ENCODE peak calls at places on chromosomes 16 and 17, in seven cellular contexts. T, P, U, V, H, B and J are unnamed samples. For H3K4me1, the result is how much of the 10 kb centered on the place peaks cover.

GRCh38 chr16:35305476-35305875 is 1846.1 kb downstream of the TP53TG3F start:
- DNase-seq in T (no peak), P (no peak), U (no peak), V (no peak), H (peak), B (no peak), J (peak)

GRCh38 chr16:66474750-66475199 is 47.7 kb downstream of the BEAN1 start:
- DNase-seq in T (no peak), P (peak), U (no peak), V (peak), H (no peak), B (no peak), J (no peak)

GRCh38 chr16:84088695-84089395 is 27.9 kb downstream of the MBTPS1 start:
- DNase-seq in T (no peak), P (no peak), U (no peak), V (peak), H (no peak), B (peak), J (no peak)

GRCh38 chr16:66988197-66988788 is at the start of gene CES4A:
- DNase-seq in T (no peak), P (no peak), U (peak), V (no peak), H (peak), B (peak), J (peak)

GRCh38 chr17:72683506-72684404 is 408.7 kb downstream of the SLC39A11 start:
- DNase-seq in T (no peak), P (peak), U (peak), V (no peak), H (peak), B (peak), J (peak)

GRCh38 chr17:72338847-72339790 is 218.3 kb downstream of the SOX9 start:
- DNase-seq in T (no peak), P (peak), U (peak), V (no peak), H (peak), B (peak), J (no peak)

GRCh38 chr17:69404398-69404797 is 10.1 kb upstream of the MAP2K6 start:
- DNase-seq in T (no peak), P (peak), U (no peak), V (no peak), H (no peak), B (peak), J (no peak)

GRCh38 chr17:37094391-37094790 is 145.6 kb downstream of the AATF start:
- DNase-seq in T (no peak), P (no peak), U (no peak), V (no peak), H (no peak), B (no peak), J (no peak)

GRCh38 chr17:76726231-76726765 is at the start of gene JMJD6:
- DNase-seq in T (peak), P (peak), U (peak), V (peak), H (peak), B (peak), J (peak)

GRCh38 chr16:57245472-57246113 is 534 bp downstream of the ARL2BP start:
- DNase-seq in T (peak), P (no peak), U (no peak), V (peak), H (peak), B (peak), J (no peak)

GRCh38 chr17:19508327-19508867 is 25.3 kb upstream of the SLC47A1 start:
- DNase-seq in T (peak), P (no peak), U (no peak), V (no peak), H (no peak), B (no peak), J (no peak)

GRCh38 chr17:16283705-16284104 is 66.7 kb downstream of the PIGL start:
- DNase-seq in T (no peak), P (no peak), U (peak), V (no peak), H (no peak), B (peak), J (no peak)

GRCh38 chr17:38719284-38719942 is 10.7 kb upstream of the CISD3 start:
- DNase-seq in T (peak), P (no peak), U (no peak), V (no peak), H (no peak), B (no peak), J (no peak)

GRCh38 chr17:81165246-81166032 is at the start of gene PVALEF:
- DNase-seq in T (peak), P (no peak), U (no peak), V (no peak), H (no peak), B (peak), J (no peak)

GRCh38 chr17:81002409-81003361 is 11.0 kb downstream of the CHMP6 start:
- DNase-seq in T (no peak), P (no peak), U (peak), V (no peak), H (peak), B (peak), J (no peak)

GRCh38 chr17:47732399-47733046 is 513 bp upstream of the TBX21 start:
- DNase-seq in T (peak), P (no peak), U (no peak), V (no peak), H (no peak), B (no peak), J (no peak)

GRCh38 chr17:78390241-78391050 is 12.0 kb downstream of the PGS1 start:
- DNase-seq in T (peak), P (no peak), U (peak), V (no peak), H (no peak), B (peak), J (no peak)

GRCh38 chr16:22424161-22424937 is 49.9 kb upstream of the CDR2 start:
- DNase-seq in T (no peak), P (no peak), U (peak), V (no peak), H (no peak), B (peak), J (no peak)

GRCh38 chr17:47694818-47695663 is 1.1 kb downstream of the TBKBP1 start:
- DNase-seq in T (peak), P (no peak), U (peak), V (no peak), H (no peak), B (peak), J (no peak)

GRCh38 chr17:66272699-66273390 is 29.6 kb upstream of the PRKCA start:
- DNase-seq in T (no peak), P (peak), U (peak), V (no peak), H (peak), B (peak), J (no peak)

GRCh38 chr16:78973041-78973440 is 627.5 kb downstream of the MAF start:
- DNase-seq in T (no peak), P (no peak), U (no peak), V (no peak), H (no peak), B (no peak), J (no peak)

GRCh38 chr16:55012362-55012761 is 81.7 kb downstream of the IRX5 start:
- DNase-seq in T (no peak), P (no peak), U (no peak), V (no peak), H (no peak), B (no peak), J (no peak)

GRCh38 chr16:46783800-46784199 is 35.7 kb upstream of the MYLK3 start:
- DNase-seq in T (no peak), P (no peak), U (no peak), V (no peak), H (no peak), B (peak), J (no peak)

GRCh38 chr16:54148974-54149373 is 137.6 kb downstream of the IRX3 start:
- DNase-seq in T (no peak), P (no peak), U (no peak), V (no peak), H (no peak), B (no peak), J (no peak)

GRCh38 chr17:6677158-6677831 is 25.7 kb downstream of the C17orf100 start:
- DNase-seq in T (no peak), P (no peak), U (peak), V (peak), H (peak), B (peak), J (no peak)

GRCh38 chr17:6526362-6527152 is 29.8 kb downstream of the PITPNM3 start:
- DNase-seq in T (peak), P (no peak), U (no peak), V (no peak), H (no peak), B (peak), J (no peak)

GRCh38 chr16:4536391-4537106 is 2.0 kb downstream of the CDIP1 start:
- DNase-seq in T (no peak), P (no peak), U (no peak), V (no peak), H (no peak), B (no peak), J (no peak)

GRCh38 chr16:4537376-4538066 is 1.1 kb downstream of the CDIP1 start:
- DNase-seq in T (peak), P (no peak), U (no peak), V (no peak), H (peak), B (peak), J (no peak)

GRCh38 chr16:4538386-4539235 is at the start of gene CDIP1:
- DNase-seq in T (peak), P (peak), U (peak), V (peak), H (peak), B (peak), J (peak)

GRCh38 chr16:4539716-4540284 is 1.2 kb upstream of the CDIP1 start:
- DNase-seq in T (no peak), P (no peak), U (no peak), V (no peak), H (no peak), B (no peak), J (no peak)

GRCh38 chr16:4538067-4538385 is 547 bp downstream of the CDIP1 start:
- DNase-seq in T (no peak), P (no peak), U (no peak), V (no peak), H (no peak), B (peak), J (no peak)
- TF ChIP-seq EZH2 in T (no peak), P (no peak), U (no peak), V (no peak), H (no peak), B (no peak), J (no peak)

GRCh38 chr16:82917886-82918595 is 291.3 kb downstream of the CDH13 start:
- DNase-seq in T (no peak), P (no peak), U (no peak), V (no peak), H (no peak), B (no peak), J (no peak)

DNA sequence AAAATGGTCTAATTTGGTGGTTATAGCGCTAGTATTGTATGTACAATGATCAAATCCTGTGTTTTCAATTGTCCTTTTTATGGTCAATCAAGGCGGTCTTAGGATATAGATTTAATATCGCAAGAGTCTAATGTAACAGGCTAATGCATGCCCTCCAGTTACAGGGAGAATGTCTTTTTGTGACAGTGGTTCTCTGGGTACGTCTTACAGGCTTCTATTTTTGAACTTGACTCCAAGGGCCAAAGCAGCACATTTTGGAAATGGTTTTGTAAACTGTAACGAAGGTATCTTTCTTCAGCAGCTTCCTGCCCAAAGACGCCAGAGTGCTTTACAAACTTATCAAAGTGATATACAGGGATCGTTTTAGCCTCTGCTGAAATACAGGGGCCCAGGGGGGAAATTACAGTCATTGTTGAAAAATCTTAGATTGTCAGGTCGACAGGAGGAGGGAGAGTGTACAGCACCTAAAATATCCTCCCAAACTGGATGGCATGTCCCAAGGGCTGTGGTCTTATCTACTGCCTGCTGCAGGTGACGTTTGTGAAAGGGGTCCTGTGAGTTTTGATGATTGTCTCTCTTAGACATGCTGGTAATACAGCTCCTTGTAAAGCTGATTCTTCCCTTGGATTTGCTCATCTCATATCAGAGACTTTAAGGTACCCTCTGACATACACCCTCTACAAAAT is 288.5 kb downstream of the CDH13 start:
- DNase-seq in T (no peak), P (no peak), U (no peak), V (no peak), H (no peak), B (no peak), J (no peak)
- H3K4me1 ChIP-seq in T (under half), P (under half), U (under half), V (under half), H (under half), B (under half), J (under half)

GRCh38 chr17:74840989-74841666 is 18.6 kb downstream of the GRIN2C start:
- DNase-seq in T (peak), P (no peak), U (no peak), V (no peak), H (peak), B (peak), J (no peak)
- H3K4me2 ChIP-seq in T (peak), P (no peak), U (no peak), V (no peak), H (no peak), B (peak), J (no peak)

GRCh38 chr17:79563237-79564013 is 47.4 kb downstream of the RBFOX3 start:
- DNase-seq in T (no peak), P (no peak), U (peak), V (no peak), H (peak), B (peak), J (no peak)
- TF ChIP-seq EZH2 in T (no peak), P (no peak), U (no peak), V (no peak), H (no peak), B (no peak), J (no peak)

GRCh38 chr16:31130899-31131298 is 4.6 kb downstream of the PRSS8 start:
- DNase-seq in T (peak), P (peak), U (no peak), V (no peak), H (peak), B (no peak), J (no peak)
- H3K4me1 ChIP-seq in T (under half), P (half or more), U (under half), V (under half), H (half or more), B (under half), J (under half)

GRCh38 chr16:19885456-19886060 is 910 bp upstream of the GPRC5B start:
- DNase-seq in T (peak), P (no peak), U (no peak), V (no peak), H (no peak), B (no peak), J (no peak)

GRCh38 chr16:19888834-19889233 is 4.2 kb upstream of the GPRC5B start:
- DNase-seq in T (no peak), P (no peak), U (no peak), V (no peak), H (no peak), B (no peak), J (no peak)

GRCh38 chr16:19884021-19884485 is 595 bp downstream of the GPRC5B start:
- DNase-seq in T (peak), P (no peak), U (no peak), V (no peak), H (no peak), B (peak), J (no peak)

GRCh38 chr16:19884611-19885455 is at the start of gene GPRC5B:
- DNase-seq in T (peak), P (no peak), U (peak), V (peak), H (no peak), B (peak), J (no peak)

DNA sequence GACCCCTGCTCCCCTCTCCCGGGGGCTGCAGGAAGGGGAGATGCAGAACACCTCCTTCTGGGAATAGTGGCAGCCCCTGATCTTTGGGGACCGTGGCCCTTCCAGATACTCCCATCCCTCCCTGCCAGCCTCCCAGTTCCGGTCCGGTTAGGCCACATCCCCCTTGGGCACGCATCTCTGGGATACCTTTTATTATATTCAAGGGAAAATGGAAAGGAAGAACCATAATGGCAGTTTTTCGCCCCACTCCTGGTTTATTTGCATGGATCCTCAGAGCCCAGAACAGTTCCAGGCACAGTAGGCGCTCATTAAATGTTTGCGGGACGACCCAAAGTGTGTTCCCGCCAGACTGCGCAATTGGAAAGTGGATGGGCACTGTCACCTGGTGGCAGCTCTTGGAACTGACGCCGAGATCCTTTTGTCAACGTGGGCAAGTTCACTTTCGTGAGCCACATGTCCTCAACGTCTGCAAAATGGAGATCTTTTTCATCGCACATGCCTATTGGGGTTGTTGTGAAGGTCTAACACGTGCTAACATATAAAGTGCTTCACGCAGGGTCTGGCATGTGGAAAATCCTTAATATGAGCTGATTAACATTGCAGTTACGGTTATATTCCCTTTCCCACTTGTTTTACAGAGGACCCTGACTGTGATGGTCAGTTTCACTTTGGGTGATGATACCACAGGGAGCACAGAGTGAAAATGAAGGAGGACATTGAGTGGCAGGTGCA is 1.6 kb upstream of the GPRC5B start:
- DNase-seq in T (peak), P (peak), U (peak), V (peak), H (peak), B (peak), J (no peak)
- H3K4me2 ChIP-seq in T (no peak), P (peak), U (peak), V (peak), H (peak), B (peak), J (peak)

DNA sequence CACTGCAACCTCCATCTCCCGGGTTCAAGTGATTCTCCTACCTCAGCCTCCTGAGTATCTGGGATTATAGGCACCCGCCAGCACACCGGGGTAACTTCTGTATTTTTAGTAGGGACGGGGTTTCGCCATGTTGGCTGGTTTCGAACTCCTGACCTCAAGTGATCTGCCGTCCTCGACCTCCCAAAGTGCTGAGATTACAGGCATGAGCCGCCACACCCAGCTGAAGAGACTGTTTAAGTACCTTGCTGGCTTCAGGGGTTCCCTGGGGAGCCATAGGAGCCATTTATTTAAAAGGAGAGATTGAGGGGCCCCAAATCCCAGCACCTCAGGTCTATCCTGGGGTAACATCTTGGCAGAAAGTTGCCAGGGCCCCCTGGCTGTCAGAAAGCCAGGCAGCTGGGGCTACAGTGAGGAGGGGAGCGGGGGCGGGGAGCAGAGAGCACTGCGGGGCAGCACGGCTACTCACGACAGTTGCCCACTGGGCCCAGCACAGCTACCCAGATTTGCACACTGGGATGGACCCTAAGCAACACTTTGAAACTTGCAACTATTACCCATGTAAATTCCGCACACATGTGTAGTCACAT is 1.6 kb downstream of the SNAI3 start:
- DNase-seq in T (no peak), P (no peak), U (no peak), V (no peak), H (no peak), B (no peak), J (no peak)
- TF ChIP-seq EZH2 in T (no peak), P (no peak), U (no peak), V (no peak), H (no peak), B (no peak), J (no peak)

GRCh38 chr16:1532771-1533170 is 695 bp upstream of the TMEM204 start:
- DNase-seq in T (no peak), P (no peak), U (no peak), V (no peak), H (no peak), B (peak), J (no peak)

GRCh38 chr16:1535391-1536291 is 2.2 kb downstream of the TMEM204 start:
- DNase-seq in T (peak), P (no peak), U (no peak), V (no peak), H (no peak), B (peak), J (no peak)

GRCh38 chr16:1532081-1532760 is 1.2 kb upstream of the TMEM204 start:
- DNase-seq in T (no peak), P (no peak), U (no peak), V (no peak), H (no peak), B (peak), J (no peak)

GRCh38 chr16:1533443-1533951 is at the start of gene TMEM204:
- DNase-seq in T (peak), P (no peak), U (no peak), V (no peak), H (no peak), B (peak), J (no peak)

DNA sequence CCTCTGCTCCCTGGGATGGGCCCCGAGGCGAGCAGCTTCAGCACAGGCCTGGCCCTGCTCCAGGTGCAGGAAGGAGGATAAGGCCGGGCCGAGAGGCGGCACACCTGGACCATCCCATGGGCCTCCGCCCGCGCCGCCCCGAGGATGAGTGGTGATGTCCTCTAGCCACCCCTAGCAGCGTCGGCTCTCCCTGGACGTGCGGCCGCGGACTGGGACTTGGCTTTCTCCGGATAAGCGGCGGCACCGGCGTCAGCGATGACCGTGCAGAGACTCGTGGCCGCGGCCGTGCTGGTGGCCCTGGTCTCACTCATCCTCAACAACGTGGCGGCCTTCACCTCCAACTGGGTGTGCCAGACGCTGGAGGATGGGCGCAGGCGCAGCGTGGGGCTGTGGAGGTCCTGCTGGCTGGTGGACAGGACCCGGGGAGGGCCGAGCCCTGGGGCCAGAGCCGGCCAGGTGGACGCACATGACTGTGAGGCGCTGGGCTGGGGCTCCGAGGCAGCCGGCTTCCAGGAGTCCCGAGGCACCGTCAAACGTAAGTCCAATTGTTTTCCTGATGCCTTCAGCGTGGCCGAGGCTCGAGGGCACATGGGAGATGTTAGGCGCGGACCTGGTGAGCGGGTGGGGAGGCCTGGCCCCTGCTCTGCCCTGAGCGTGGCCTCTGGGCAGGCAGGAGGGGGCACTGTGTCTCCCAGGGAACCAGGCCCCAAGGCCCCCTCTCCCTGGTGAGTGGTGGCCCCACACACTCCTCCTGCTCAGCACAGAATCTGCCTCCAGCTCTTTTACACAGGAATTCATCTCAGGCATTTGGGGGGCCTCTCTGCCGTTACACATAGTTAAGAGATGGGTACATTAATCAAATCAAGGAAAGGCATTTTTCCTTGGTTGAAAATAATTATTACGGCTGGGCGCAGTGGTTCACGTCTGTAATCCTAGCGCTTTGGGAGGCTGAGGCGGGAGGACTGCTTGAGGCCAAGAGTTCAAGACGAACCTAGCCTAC is 855 bp downstream of the TMEM204 start:
- DNase-seq in T (no peak), P (no peak), U (no peak), V (no peak), H (no peak), B (peak), J (no peak)
- H3K4me1 ChIP-seq in T (under half), P (under half), U (under half), V (under half), H (under half), B (under half), J (under half)